ENCODE peak calls at places on chromosomes 5 and 9, in six cellular contexts. Z, V, P, M, H and R are unnamed samples.

GRCh38 chr5:37830348-37830747 is 9.5 kb downstream of the GDNF start:
- DNase-seq in Z (no peak), V (no peak), P (no peak), M (no peak), H (no peak), R (no peak)

GRCh38 chr5:81631124-81631523 is 119.8 kb downstream of the SSBP2 start:
- DNase-seq in Z (no peak), V (peak), P (peak), M (no peak), H (no peak), R (no peak)

GRCh38 chr5:96651948-96652753 is 10.0 kb upstream of the CAST start:
- DNase-seq in Z (no peak), V (no peak), P (no peak), M (peak), H (no peak), R (no peak)

GRCh38 chr9:129333961-129334743 is 156.1 kb upstream of the IER5L start:
- DNase-seq in Z (peak), V (no peak), P (no peak), M (peak), H (peak), R (no peak)

GRCh38 chr9:111648066-111648465 is 13.3 kb upstream of the GNG10 start:
- DNase-seq in Z (no peak), V (no peak), P (no peak), M (no peak), H (no peak), R (no peak)

GRCh38 chr5:19042106-19042505 is 945.9 kb downstream of the CDH18 start:
- DNase-seq in Z (no peak), V (no peak), P (no peak), M (no peak), H (no peak), R (no peak)

GRCh38 chr5:61817472-61818326 is 485.6 kb downstream of the ZSWIM6 start:
- DNase-seq in Z (peak), V (no peak), P (no peak), M (no peak), H (peak), R (peak)

GRCh38 chr9:89606049-89606481 is 1.3 kb downstream of the GADD45G start:
- DNase-seq in Z (no peak), V (peak), P (no peak), M (peak), H (peak), R (no peak)

DNA sequence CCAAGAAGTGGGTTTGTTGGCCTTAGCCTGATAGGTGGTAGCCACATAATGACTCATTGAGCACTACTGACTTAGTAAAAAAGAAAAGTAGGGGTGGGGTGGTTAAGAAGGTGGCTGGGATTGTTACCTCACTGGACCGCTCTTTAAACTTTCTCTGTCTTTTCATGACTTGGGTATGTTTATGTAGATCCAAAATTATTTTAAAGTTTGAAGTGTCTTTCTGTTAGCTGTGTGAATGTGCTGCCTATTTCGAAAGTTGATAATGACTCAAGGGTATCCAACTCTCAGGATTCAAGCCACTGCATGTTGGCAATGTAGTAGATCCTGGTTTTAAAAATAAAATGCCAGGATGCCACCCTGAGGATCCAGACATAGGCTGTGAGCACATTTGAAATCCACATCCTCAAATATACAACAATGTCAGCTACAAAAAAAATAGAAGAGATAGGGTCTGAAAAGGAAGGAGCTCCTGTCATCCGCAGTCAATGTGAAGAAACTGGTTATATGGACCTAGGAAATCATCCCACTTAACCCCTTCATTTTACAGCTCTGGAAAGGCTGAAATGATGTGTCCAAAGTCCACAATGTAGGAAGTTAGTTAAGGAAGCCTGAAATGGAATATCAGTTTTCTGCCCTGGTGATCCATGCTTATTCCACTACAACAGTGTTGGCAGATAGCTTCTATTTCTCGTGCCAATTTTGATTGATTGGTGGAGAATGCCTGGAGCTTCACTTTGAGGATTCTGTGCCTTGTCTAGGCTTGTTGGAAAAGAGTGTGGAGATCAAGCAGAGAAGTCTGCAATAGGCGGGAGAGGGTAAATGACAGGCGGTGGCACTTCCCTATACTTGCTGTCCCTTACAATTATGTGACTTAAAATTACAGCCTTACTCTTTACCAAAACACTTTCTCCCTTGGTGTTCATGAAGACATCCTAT is 23.4 kb downstream of the ZNF462 start:
- DNase-seq in Z (no peak), V (no peak), P (no peak), M (no peak), H (no peak), R (no peak)
- H3K27ac ChIP-seq in Z (no peak), V (no peak), P (no peak), M (no peak), H (no peak), R (no peak)

GRCh38 chr5:134937547-134937946 is 30.2 kb upstream of the CATSPER3 start:
- DNase-seq in Z (no peak), V (no peak), P (no peak), M (no peak), H (no peak), R (no peak)
- H3K9ac ChIP-seq in Z (no peak), V (no peak), P (no peak), M (no peak), H (no peak), R (no peak)

DNA sequence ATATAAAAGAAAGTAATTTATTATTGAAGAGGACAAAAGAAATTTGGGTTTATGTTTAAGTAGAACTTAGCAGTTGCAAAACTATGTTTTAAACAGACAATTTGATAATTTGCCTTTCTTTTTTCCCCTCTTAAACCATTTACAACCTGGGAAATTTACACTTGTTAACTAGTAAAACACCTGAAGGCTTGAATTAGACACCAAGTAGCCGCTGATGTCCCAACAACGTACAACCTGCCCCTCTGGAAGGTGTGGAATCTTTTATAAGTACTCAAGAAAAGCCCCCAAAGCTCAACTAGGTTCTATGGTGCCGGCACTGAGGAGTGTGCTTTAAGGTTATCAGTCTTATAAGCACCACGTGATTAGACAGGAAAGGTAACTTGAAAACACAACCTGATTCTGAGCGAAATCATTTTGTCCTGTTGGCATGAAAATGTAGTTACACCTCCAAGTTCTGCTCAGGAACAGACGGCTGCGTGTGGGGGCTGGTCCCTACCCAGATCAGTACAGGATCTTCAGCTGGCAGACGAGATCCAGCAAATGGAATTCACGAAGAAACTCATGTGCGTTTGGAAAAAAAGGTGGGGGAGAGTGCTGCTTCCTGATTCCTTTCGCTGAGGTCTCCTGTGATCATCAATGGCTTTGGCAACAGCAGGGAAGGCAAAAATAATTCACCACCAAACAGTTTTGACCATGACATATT is 195.6 kb downstream of the MEF2C start:
- DNase-seq in Z (no peak), V (no peak), P (no peak), M (no peak), H (no peak), R (no peak)
- TF ChIP-seq EZH2 in Z (no peak), V (no peak), P (no peak), M (no peak), H (no peak), R (no peak)

GRCh38 chr9:20315672-20316071 is 306.6 kb downstream of the MLLT3 start:
- DNase-seq in Z (no peak), V (no peak), P (no peak), M (no peak), H (peak), R (no peak)
- H3K27ac ChIP-seq in Z (no peak), V (no peak), P (no peak), M (no peak), H (no peak), R (no peak)

GRCh38 chr9:124128568-124128967 is 117.0 kb downstream of the LHX2 start:
- DNase-seq in Z (no peak), V (no peak), P (no peak), M (no peak), H (no peak), R (no peak)
- H3K9ac ChIP-seq in Z (no peak), V (no peak), P (no peak), M (no peak), H (no peak), R (no peak)

GRCh38 chr9:126619336-126619919 is 5.7 kb downstream of the LMX1B start:
- DNase-seq in Z (no peak), V (no peak), P (no peak), M (no peak), H (no peak), R (no peak)
- TF ChIP-seq EZH2 in Z (no peak), V (no peak), P (no peak), M (no peak), H (no peak), R (no peak)

GRCh38 chr5:147510885-147511284 is 1.0 kb upstream of the DPYSL3 start:
- DNase-seq in Z (no peak), V (no peak), P (no peak), M (no peak), H (no peak), R (no peak)

GRCh38 chr5:147509041-147509709 is 693 bp downstream of the DPYSL3 start:
- DNase-seq in Z (no peak), V (no peak), P (no peak), M (no peak), H (no peak), R (no peak)

GRCh38 chr5:147508711-147509040 is 1.2 kb downstream of the DPYSL3 start:
- DNase-seq in Z (no peak), V (no peak), P (no peak), M (no peak), H (no peak), R (no peak)

GRCh38 chr5:147507480-147508126 is 2.3 kb downstream of the DPYSL3 start:
- DNase-seq in Z (no peak), V (no peak), P (no peak), M (no peak), H (peak), R (no peak)

DNA sequence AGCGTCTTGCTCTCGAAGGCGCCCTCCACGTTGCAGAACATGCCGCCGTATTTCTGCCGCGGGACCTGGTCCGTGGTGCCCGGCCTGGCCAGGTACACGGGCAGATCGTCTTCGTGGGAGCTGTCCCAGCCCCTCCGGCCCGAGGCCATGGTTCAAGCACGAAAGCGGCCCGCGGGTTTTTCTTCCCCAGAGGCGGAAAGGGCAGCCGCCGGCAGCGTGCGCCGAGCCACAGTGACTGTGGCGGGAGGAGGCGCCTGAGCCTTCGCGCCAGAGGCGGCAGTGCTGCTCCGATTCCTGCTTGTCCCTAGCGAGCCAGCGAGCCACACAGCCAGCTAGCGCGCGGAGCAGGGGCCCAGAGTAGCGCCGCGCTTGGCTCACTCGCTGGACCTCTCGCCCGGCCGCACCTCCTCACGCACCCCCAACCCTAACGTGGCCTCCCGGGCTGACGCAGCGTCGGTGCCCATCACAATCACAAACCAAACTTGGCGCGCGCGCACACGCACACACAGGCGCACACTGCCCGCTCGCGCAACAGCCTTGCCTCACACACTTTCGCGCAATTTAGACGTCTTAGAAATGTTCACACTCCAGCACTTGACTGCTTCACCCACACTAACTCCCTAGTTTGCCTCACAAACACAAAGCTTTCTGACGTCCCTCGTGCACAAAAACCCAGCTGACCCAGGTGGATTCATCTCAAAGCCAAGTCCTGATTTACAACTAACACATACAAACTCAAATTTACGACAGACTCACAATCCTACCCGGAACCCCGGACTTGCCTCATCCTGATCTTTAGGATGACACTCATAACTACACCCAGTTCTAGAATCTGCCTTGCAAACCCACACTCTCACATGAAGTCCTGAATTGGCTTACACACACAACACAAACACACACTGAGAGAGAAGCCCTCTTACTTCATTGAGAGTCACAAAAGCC is at the start of gene DPYSL3:
- DNase-seq in Z (peak), V (no peak), P (no peak), M (no peak), H (peak), R (no peak)
- H3K27ac ChIP-seq in Z (peak), V (no peak), P (no peak), M (no peak), H (peak), R (no peak)

GRCh38 chr9:134782921-134783698 is 97.5 kb upstream of the FCN2 start:
- DNase-seq in Z (no peak), V (no peak), P (no peak), M (no peak), H (no peak), R (no peak)
- H3K9ac ChIP-seq in Z (no peak), V (no peak), P (no peak), M (no peak), H (no peak), R (no peak)